ENCODE peak calls at places on chromosome 9, in six cellular contexts. K is H1, Q is K562, I is SK-N-SH, J is GM12878, G is HepG2. O is an unnamed sample.

GRCh38 chr9:14653511-14653910 is 39.7 kb downstream of the ZDHHC21 start:
- DNase-seq in K (no peak), Q (no peak), I (no peak), J (no peak), G (no peak), O (no peak)

GRCh38 chr9:89541798-89542197 is 43.9 kb upstream of the SEMA4D start:
- DNase-seq in K (no peak), Q (no peak), I (no peak), J (no peak), G (no peak), O (no peak)

GRCh38 chr9:74783408-74783807 is 104.3 kb downstream of the TRPM6 start:
- DNase-seq in K (no peak), Q (no peak), I (no peak), J (no peak), G (no peak), O (no peak)

GRCh38 chr9:79768199-79768598 is 196.4 kb downstream of the TLE4 start:
- DNase-seq in K (no peak), Q (no peak), I (peak; percentile 14), J (no peak), G (no peak), O (no peak)

GRCh38 chr9:130423272-130423671 is 21.5 kb upstream of the ASS1 start:
- DNase-seq in K (no peak), Q (no peak), I (peak; percentile 88), J (no peak), G (no peak), O (no peak)

GRCh38 chr9:9942764-9943424 is 669.9 kb downstream of the PTPRD start:
- DNase-seq in K (peak; percentile 89), Q (peak; percentile 21), I (peak; percentile 47), J (peak; percentile 13), G (peak; percentile 42), O (no peak)

GRCh38 chr9:34121996-34122395 is 4.5 kb downstream of the DCAF12 start:
- DNase-seq in K (no peak), Q (no peak), I (no peak), J (no peak), G (no peak), O (no peak)

GRCh38 chr9:109426621-109427402 is 71.3 kb downstream of the PTPN3 start:
- DNase-seq in K (no peak), Q (no peak), I (no peak), J (no peak), G (no peak), O (no peak)

GRCh38 chr9:87701931-87702421 is 23.9 kb upstream of the CTSL start:
- DNase-seq in K (no peak), Q (no peak), I (no peak), J (no peak), G (no peak), O (no peak)

GRCh38 chr9:107504585-107505455 is 15.3 kb upstream of the KLF4 start:
- DNase-seq in K (no peak), Q (no peak), I (no peak), J (no peak), G (peak; percentile 90), O (no peak)

GRCh38 chr9:84862786-84863185 is 193.3 kb downstream of the NTRK2 start:
- DNase-seq in K (peak; percentile 66), Q (no peak), I (no peak), J (no peak), G (no peak), O (no peak)

GRCh38 chr9:33714989-33715388 is 80.4 kb upstream of the PRSS3 start:
- DNase-seq in K (no peak), Q (peak; percentile 3), I (no peak), J (no peak), G (no peak), O (peak; percentile 96)

GRCh38 chr9:129455151-129455995 is 165.5 kb downstream of the C9orf50 start:
- DNase-seq in K (no peak), Q (no peak), I (peak; percentile 60), J (no peak), G (no peak), O (no peak)

GRCh38 chr9:129968690-129969485 is 74.1 kb downstream of the FNBP1 start:
- DNase-seq in K (no peak), Q (no peak), I (no peak), J (no peak), G (no peak), O (no peak)

GRCh38 chr9:38046669-38047300 is 22.2 kb downstream of the SHB start:
- DNase-seq in K (no peak), Q (no peak), I (no peak), J (no peak), G (peak; percentile 78), O (peak; percentile 41)

GRCh38 chr9:91039125-91039834 is 237.7 kb downstream of the SYK start:
- DNase-seq in K (no peak), Q (no peak), I (no peak), J (no peak), G (peak; percentile 12), O (no peak)

GRCh38 chr9:138028596-138028995 is 151.0 kb downstream of the CACNA1B start:
- DNase-seq in K (no peak), Q (peak; percentile 43), I (no peak), J (no peak), G (no peak), O (no peak)

GRCh38 chr9:130523921-130524320 is 55.5 kb upstream of the FUBP3 start:
- DNase-seq in K (peak; percentile 66), Q (no peak), I (peak; percentile 31), J (no peak), G (no peak), O (no peak)

GRCh38 chr9:108787664-108788048 is 68.1 kb downstream of the ACTL7B start:
- DNase-seq in K (no peak), Q (no peak), I (no peak), J (no peak), G (no peak), O (no peak)

DNA sequence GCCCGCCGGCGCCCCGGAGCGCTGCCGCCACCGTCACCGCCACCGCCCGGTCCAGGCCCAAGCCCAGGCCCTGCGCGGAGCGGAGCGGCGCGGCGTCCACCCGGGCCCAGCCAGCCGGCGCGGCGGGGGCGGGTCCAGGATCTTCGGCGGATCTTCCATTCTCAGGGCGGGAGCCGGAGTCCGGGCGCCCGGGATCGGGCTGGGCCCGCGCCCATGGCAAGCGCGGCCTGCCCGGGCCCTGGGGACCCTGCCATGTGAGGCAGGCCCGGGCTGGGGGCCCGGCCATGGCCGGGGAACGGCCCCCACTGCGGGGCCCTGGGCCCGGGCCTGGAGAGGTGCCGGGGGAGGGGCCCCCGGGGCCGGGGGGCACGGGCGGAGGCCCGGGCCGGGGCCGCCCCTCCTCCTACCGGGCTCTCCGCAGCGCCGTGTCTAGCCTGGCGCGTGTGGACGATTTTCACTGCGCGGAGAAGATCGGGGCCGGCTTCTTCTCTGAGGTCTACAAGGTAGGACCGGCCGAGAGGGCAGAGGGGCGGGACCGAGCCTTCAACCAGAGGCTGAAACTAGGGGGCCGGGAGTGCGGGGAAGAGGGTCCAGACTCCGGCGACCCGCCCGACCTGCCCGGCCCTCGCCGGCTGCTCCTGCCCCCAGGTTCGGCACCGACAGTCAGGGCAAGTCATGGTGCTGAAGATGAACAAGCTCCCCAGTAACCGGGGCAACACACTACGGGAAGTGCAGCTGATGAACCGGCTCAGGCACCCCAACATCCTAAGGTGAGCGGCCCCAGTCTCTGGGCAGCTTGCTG is 475 bp downstream of the TESK1 start:
- DNase-seq in K (peak; percentile 68), Q (peak; percentile 60), I (peak; percentile 88), J (no peak), G (no peak), O (peak; percentile 16)
- TF ChIP-seq GABPA in K (no peak), Q (no peak), I (no peak), J (no peak), G (no peak), O (no peak)

GRCh38 chr9:70419546-70420266 is 5.2 kb upstream of the KLF9 start:
- DNase-seq in K (peak; percentile 73), Q (peak; percentile 70), I (peak; percentile 85), J (peak; percentile 47), G (peak; percentile 91), O (peak; percentile 89)

GRCh38 chr9:70421020-70421271 is 6.5 kb upstream of the KLF9 start:
- DNase-seq in K (no peak), Q (no peak), I (no peak), J (no peak), G (no peak), O (no peak)

GRCh38 chr9:70420267-70421019 is 6.0 kb upstream of the KLF9 start:
- DNase-seq in K (peak; percentile 82), Q (peak; percentile 67), I (peak; percentile 78), J (no peak), G (peak; percentile 87), O (peak; percentile 80)

GRCh38 chr9:70421272-70422180 is 7.1 kb upstream of the KLF9 start:
- DNase-seq in K (peak; percentile 48), Q (no peak), I (no peak), J (no peak), G (no peak), O (no peak)

GRCh38 chr9:70418822-70419545 is 4.5 kb upstream of the KLF9 start:
- DNase-seq in K (peak; percentile 86), Q (peak; percentile 74), I (peak; percentile 84), J (peak; percentile 64), G (peak; percentile 79), O (peak; percentile 88)
- TF ChIP-seq POLR2AphosphoS5 in K (no peak), Q (peak; percentile 31), I (peak; percentile 10), J (no peak), G (peak; percentile 43), O (peak; percentile 72)

DNA sequence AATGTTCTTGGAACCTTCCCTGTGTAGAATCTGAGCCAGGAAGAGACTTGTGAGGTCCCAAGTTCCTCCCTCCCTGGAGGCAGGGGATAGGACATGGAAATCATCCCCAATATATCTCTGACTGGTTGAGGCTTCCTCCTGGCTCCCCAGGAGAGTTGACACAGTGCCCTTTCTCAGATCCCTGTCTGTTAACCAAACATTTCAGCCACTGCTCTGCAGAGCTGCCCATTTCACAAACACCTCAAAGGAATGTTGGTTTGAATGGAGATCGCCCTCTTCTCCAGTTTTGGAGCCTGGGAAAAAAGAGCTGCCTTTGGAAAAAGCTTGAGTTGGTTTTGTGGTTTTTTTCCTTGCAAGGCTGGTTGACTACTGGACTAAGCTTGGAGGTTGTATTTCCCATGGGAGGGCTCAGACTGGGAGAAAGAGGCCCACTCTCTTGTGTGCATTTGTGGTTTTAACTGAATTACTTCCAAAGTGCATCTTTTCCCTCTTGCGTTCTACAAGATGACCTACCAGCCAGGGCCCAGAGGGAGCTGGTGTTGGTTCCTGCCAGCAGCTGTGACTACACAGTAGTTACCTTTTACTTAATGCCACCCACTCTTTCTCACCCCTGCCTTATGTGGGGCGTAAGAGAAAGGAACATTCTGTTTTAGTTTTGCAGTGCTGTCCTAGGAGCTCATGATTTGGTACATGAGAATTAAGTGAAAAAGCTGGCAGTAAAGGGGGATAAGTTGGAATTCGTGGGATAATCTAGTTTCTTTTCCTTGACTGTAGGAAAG is 45.2 kb downstream of the RCL1 start:
- DNase-seq in K (no peak), Q (no peak), I (no peak), J (no peak), G (peak; percentile 81), O (no peak)
- TF ChIP-seq GABPA in K (no peak), Q (no peak), I (no peak), J (no peak), G (no peak), O (no peak)

DNA sequence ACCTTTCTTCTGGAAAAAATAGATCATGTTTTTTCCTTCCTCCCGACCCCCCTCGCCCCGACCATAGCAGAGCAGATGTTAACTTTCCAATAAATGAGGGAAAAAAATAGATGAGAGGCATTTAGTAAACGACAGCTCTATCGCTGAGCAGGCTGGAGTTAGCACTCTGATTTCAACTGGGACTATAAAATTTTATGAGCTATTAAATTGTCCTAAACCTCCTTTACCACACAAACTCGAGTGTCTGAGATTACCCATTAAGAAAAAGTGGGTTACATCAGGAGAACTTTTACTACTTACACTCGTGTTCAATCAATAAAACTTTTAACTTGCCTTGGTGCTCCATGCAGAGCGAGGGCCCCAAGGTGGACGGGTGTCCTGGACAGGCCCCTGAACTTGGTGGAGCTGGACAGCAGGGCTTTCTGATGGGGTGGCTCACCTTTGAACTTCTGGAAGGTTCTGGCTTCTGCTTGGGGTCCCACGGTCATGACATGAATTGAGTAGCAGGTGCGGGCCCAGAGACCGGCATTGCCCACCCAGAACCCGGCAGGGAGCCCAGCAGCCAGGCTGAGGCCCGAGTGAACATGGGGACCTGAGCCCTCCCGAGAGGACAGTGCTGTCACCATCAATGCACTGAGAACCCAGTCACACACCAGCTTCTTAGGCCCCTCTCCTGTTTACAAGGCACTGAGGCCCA is 59.9 kb upstream of the RNU6ATAC start:
- DNase-seq in K (no peak), Q (no peak), I (no peak), J (no peak), G (no peak), O (no peak)
- TF ChIP-seq POLR2AphosphoS5 in K (no peak), Q (no peak), I (no peak), J (no peak), G (no peak), O (no peak)

O was measured in HL-60.